ENCODE peak calls at places on chromosomes 4 and X, in four cellular contexts. B is fibroblast of the conjunctiva; N is ELF-1; Q is effector memory CD4-positive, alpha-beta T cell. R is an unnamed sample.

GRCh38 chr4:176611954-176612353 is 180.8 kb downstream of the VEGFC start:
- DNase-seq in B (no peak), N (no peak), Q (no peak), R (no peak)

GRCh38 chr4:185773419-185773818 is 38.6 kb downstream of the SORBS2 start:
- DNase-seq in B (no peak), N (no peak), Q (no peak), R (peak; percentile 85)

GRCh38 chr4:89708903-89709361 is 128.0 kb downstream of the SNCA start:
- DNase-seq in B (no peak), N (peak; percentile 8), Q (no peak), R (no peak)

GRCh38 chrX:118497180-118497814 is 1.7 kb downstream of the DOCK11 start:
- DNase-seq in B (no peak), N (peak; percentile 25), Q (peak; percentile 5), R (no peak)

GRCh38 chr4:172952052-172952451 is 216.6 kb upstream of the GALNT7 start:
- DNase-seq in B (no peak), N (peak; percentile 69), Q (no peak), R (no peak)

GRCh38 chrX:108437789-108438623 is at the start of gene COL4A6:
- DNase-seq in B (no peak), N (peak; percentile 93), Q (no peak), R (no peak)

GRCh38 chrX:118220509-118220908 is 103.9 kb upstream of the KLHL13 start:
- DNase-seq in B (no peak), N (no peak), Q (no peak), R (no peak)

GRCh38 chr4:48270516-48270897 is 869 bp upstream of the TEC start:
- DNase-seq in B (no peak), N (no peak), Q (no peak), R (no peak)

GRCh38 chrX:20989361-20989760 is 384.9 kb upstream of the CNKSR2 start:
- DNase-seq in B (no peak), N (no peak), Q (no peak), R (no peak)

GRCh38 chr4:54742636-54743399 is 85.1 kb downstream of the KIT start:
- DNase-seq in B (no peak), N (no peak), Q (no peak), R (no peak)

GRCh38 chrX:11589573-11590110 is 76.1 kb downstream of the ARHGAP6 start:
- DNase-seq in B (no peak), N (peak; percentile 60), Q (no peak), R (no peak)

GRCh38 chr4:40183615-40184411 is 13.0 kb upstream of the RHOH start:
- DNase-seq in B (no peak), N (no peak), Q (no peak), R (no peak)

GRCh38 chr4:177464026-177464425 is 21.8 kb upstream of the AGA start:
- DNase-seq in B (no peak), N (no peak), Q (no peak), R (no peak)

GRCh38 chr4:23911675-23912455 is 22.0 kb upstream of the PPARGC1A start:
- DNase-seq in B (no peak), N (no peak), Q (no peak), R (no peak)

GRCh38 chr4:186651181-186651603 is 72.5 kb downstream of the FAT1 start:
- DNase-seq in B (no peak), N (no peak), Q (no peak), R (no peak)

GRCh38 chrX:125203737-125204578 is 115.7 kb upstream of the TEX13C start:
- DNase-seq in B (no peak), N (peak; percentile 83), Q (no peak), R (no peak)

GRCh38 chrX:40479777-40480318 is 100.9 kb upstream of the ATP6AP2 start:
- DNase-seq in B (no peak), N (no peak), Q (no peak), R (no peak)

R was measured in sigmoid colon.